ENCODE peak calls at places on chromosomes 7 and 10, in four cellular contexts. T, O, C and M are unnamed samples.

GRCh38 chr7:127419196-127419595 is 26.7 kb upstream of the ZNF800 start:
- DNase-seq in T (no peak), O (no peak), C (no peak), M (no peak)

GRCh38 chr10:13949844-13950542 is 363.2 kb downstream of the PRPF18 start:
- DNase-seq in T (no peak), O (no peak), C (no peak), M (no peak)

GRCh38 chr10:8532647-8533046 is 478.2 kb downstream of the GATA3 start:
- DNase-seq in T (no peak), O (no peak), C (no peak), M (no peak)

GRCh38 chr7:115449689-115450088 is 527.8 kb downstream of the MDFIC start:
- DNase-seq in T (no peak), O (no peak), C (no peak), M (peak)

GRCh38 chr10:85612378-85612775 is 754.2 kb downstream of the GRID1 start:
- DNase-seq in T (peak), O (no peak), C (no peak), M (no peak)

GRCh38 chr7:79361214-79361613 is 92.3 kb downstream of the MAGI2 start:
- DNase-seq in T (no peak), O (no peak), C (no peak), M (peak)

GRCh38 chr10:102782698-102783540 is 39.2 kb downstream of the WBP1L start:
- DNase-seq in T (no peak), O (no peak), C (no peak), M (no peak)

GRCh38 chr10:33116293-33116697 is 158.3 kb upstream of the ITGB1 start:
- DNase-seq in T (no peak), O (peak), C (peak), M (peak)

GRCh38 chr7:142767451-142767850 is 3.3 kb upstream of the PRSS2 start:
- DNase-seq in T (no peak), O (no peak), C (no peak), M (no peak)

GRCh38 chr10:122510326-122510725 is 49.0 kb downstream of the HTRA1 start:
- DNase-seq in T (no peak), O (no peak), C (no peak), M (peak)

GRCh38 chr7:36005286-36005685 is 147.8 kb upstream of the EEPD1 start:
- DNase-seq in T (no peak), O (no peak), C (no peak), M (no peak)

GRCh38 chr7:1715331-1715625 is 45.2 kb downstream of the ELFN1 start:
- DNase-seq in T (no peak), O (no peak), C (no peak), M (no peak)

GRCh38 chr7:99499356-99499712 is 747 bp downstream of the ZNF394 start:
- DNase-seq in T (no peak), O (no peak), C (no peak), M (no peak)

GRCh38 chr10:2214035-2214434 is 476.7 kb upstream of the ADARB2 start:
- DNase-seq in T (no peak), O (no peak), C (no peak), M (no peak)

GRCh38 chr10:52215745-52216361 is 98.2 kb upstream of the DKK1 start:
- DNase-seq in T (peak), O (peak), C (peak), M (peak)

GRCh38 chr10:94238006-94238617 is 124.6 kb downstream of the NOC3L start:
- DNase-seq in T (no peak), O (no peak), C (no peak), M (no peak)

GRCh38 chr7:135493362-135493761 is 16.5 kb downstream of the CNOT4 start:
- DNase-seq in T (no peak), O (peak), C (no peak), M (no peak)

GRCh38 chr10:125177641-125178640 is 17.6 kb upstream of the CTBP2 start:
- DNase-seq in T (no peak), O (no peak), C (no peak), M (no peak)

GRCh38 chr7:55546826-55547225 is 25.5 kb downstream of the VOPP1 start:
- DNase-seq in T (no peak), O (peak), C (no peak), M (no peak)

GRCh38 chr10:33132626-33133025 is 174.6 kb upstream of the ITGB1 start:
- DNase-seq in T (no peak), O (no peak), C (peak), M (peak)

GRCh38 chr7:37411444-37412034 is 37.1 kb downstream of the ELMO1 start:
- DNase-seq in T (no peak), O (no peak), C (no peak), M (no peak)

GRCh38 chr7:122675011-122675410 is 23.9 kb downstream of the RNF133 start:
- DNase-seq in T (no peak), O (no peak), C (no peak), M (no peak)

GRCh38 chr7:133688483-133689239 is 435.8 kb downstream of the EXOC4 start:
- DNase-seq in T (no peak), O (no peak), C (no peak), M (no peak)

GRCh38 chr10:70378122-70378521 is 4.3 kb downstream of the LRRC20 start:
- DNase-seq in T (no peak), O (no peak), C (no peak), M (no peak)

GRCh38 chr7:29878081-29878688 is 71.9 kb downstream of the WIPF3 start:
- DNase-seq in T (no peak), O (peak), C (peak), M (peak)

GRCh38 chr10:69363666-69364065 is 53.1 kb downstream of the TACR2 start:
- DNase-seq in T (no peak), O (no peak), C (no peak), M (no peak)

GRCh38 chr10:86299562-86299961 is 67.0 kb downstream of the GRID1 start:
- DNase-seq in T (no peak), O (no peak), C (no peak), M (no peak)

GRCh38 chr10:48574817-48575380 is 30.0 kb downstream of the ARHGAP22 start:
- DNase-seq in T (no peak), O (no peak), C (no peak), M (no peak)

GRCh38 chr10:22657028-22657427 is 57.4 kb downstream of the PIP4K2A start:
- DNase-seq in T (no peak), O (no peak), C (no peak), M (no peak)

GRCh38 chr10:80204801-80205477 is 398 bp downstream of the ANXA11 start:
- DNase-seq in T (no peak), O (no peak), C (peak), M (peak)

GRCh38 chr7:52696183-52696582 is 339.2 kb upstream of the POM121L12 start:
- DNase-seq in T (no peak), O (no peak), C (no peak), M (peak)

GRCh38 chr10:62689712-62690111 is 114.8 kb upstream of the ADO start:
- DNase-seq in T (no peak), O (no peak), C (no peak), M (no peak)

DNA sequence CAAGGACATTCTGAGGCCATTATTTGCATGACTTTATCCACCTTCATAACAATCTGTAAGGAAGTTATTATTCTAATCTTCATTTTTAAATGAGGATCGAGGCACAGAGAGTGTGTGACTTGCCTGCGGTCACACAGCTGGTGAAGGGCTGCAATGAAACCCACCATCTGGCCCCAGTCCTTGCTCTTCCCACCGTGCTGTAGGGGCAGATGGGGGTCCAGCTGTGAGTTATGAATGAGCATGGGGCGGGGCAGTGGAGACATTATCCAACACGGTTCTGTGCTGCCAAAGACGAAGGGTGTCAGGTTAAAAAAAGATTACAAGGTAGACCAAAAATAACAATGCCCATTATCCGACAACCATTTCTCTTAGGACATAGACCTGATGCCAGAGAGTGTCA is 417.5 kb upstream of the MGMT start:
- DNase-seq in T (no peak), O (no peak), C (no peak), M (no peak)
- H2AFZ ChIP-seq in T (no peak), O (no peak), C (no peak), M (no peak)

GRCh38 chr7:20784311-20785210 is 2.1 kb downstream of the SP8 start:
- DNase-seq in T (no peak), O (no peak), C (no peak), M (peak)

GRCh38 chr7:20785211-20786048 is 1.3 kb downstream of the SP8 start:
- DNase-seq in T (no peak), O (no peak), C (no peak), M (peak)

GRCh38 chr7:20786779-20787651 is at the start of gene SP8:
- DNase-seq in T (no peak), O (peak), C (peak), M (peak)

GRCh38 chr7:20786421-20786778 is 286 bp downstream of the SP8 start:
- DNase-seq in T (no peak), O (no peak), C (no peak), M (no peak)

DNA sequence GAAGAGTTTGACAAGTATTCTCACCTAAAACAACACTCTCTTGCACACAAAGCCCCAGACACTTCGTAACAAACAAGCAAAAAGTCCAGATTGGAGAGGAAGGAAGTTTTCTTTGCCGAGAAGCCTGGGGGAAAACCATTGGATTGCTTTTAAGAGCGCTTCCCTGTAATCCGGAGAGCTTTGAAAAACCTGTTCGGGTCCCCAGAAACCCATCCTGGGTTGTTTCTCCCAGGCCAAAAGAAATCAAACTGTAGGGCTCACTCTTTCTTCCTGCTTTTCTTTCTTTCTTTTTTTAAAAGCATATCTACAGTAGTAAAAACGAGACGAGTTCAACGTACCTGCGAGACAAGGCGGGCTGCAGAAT is 655 bp downstream of the SP8 start:
- DNase-seq in T (no peak), O (no peak), C (no peak), M (no peak)
- TF ChIP-seq JUNB in T (no peak), O (no peak), C (no peak), M (no peak)

GRCh38 chr10:109875828-109876821 is 47.2 kb downstream of the XPNPEP1 start:
- DNase-seq in T (no peak), O (no peak), C (no peak), M (no peak)
- TF ChIP-seq CTCF in T (no peak), O (no peak), C (no peak), M (no peak)

GRCh38 chr10:3875842-3876235 is 90.8 kb upstream of the KLF6 start:
- DNase-seq in T (no peak), O (no peak), C (no peak), M (no peak)

GRCh38 chr10:3879073-3879472 is 94.1 kb upstream of the KLF6 start:
- DNase-seq in T (no peak), O (peak), C (no peak), M (no peak)

GRCh38 chr10:3877092-3878000 is 92.3 kb upstream of the KLF6 start:
- DNase-seq in T (no peak), O (no peak), C (no peak), M (no peak)

GRCh38 chr10:3874988-3875841 is 90.2 kb upstream of the KLF6 start:
- DNase-seq in T (peak), O (no peak), C (no peak), M (no peak)

DNA sequence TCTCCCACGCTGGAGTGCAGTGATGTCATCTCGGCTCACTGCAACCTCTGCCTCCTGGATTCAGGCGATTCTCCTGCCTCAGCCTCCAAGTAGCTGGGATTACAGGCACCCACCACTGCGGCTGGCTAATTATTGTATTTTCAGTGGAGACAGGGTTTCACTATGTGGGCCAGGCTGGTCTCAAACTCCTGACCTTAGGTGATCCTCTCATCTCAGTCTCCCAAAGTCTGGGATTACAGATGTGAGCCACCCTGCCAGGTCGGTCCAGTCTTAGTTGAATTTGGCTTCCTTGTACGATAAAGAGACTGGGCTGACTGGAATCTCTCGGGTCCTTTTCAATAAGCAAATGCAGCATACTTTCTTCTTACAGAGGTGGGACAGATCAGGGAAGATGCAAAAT is 91.6 kb upstream of the KLF6 start:
- DNase-seq in T (no peak), O (no peak), C (peak), M (peak)
- H2AFZ ChIP-seq in T (no peak), O (no peak), C (no peak), M (no peak)

DNA sequence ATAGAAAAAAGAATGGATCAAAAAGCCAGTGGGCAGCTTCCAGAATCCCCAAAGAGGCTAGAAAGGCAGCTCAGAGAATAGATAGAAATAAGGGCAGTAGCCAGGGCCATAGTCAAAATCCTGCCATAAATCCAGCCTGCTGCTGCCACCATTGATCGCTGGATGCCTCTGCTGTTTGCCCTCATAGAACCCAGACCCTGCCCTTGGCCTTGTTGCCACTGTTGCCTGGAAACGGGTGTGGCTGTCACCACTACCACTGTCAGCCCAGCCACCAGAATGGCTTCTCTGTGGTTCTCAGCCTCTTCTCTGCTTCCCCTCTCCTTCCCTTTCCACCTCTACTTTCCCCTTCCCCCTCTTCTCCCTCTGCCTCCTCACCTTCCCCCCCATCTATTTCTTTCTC is 57.8 kb downstream of the HHEX start:
- DNase-seq in T (no peak), O (peak), C (no peak), M (no peak)
- TF ChIP-seq JUNB in T (no peak), O (no peak), C (no peak), M (no peak)

DNA sequence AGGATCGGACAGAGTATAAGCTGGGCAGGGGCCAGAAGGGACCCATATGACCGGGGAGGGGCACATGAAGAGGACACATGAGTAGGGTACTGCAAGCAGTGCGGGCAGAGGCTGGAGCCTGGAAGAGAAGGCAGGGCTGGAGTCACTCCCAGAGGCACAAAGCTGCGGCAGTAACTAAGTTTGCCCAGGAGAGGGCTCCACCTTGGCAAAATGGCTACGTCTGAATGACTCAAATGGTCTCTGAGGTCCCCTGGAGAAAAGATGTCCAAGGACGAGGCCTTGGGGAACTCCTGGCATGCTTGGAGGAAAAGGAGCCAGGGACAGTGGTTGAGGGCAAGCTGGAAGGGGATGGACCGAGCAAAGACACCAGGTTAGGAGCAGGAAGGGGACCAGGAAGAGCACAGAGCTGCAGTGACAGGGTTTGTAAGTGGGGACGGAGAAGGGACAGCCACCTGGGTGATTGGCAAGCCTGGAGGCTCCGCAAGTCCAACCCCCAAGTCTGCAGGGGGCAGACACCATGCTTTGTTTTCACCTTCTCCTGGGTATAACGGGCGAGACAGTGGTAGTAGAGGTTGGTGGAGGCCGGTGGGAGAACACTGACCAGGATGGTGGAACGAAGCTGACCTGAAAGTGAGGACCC is 43.1 kb upstream of the LBX1 start:
- DNase-seq in T (no peak), O (peak), C (peak), M (peak)
- TF ChIP-seq CTCF in T (peak), O (peak), C (peak), M (peak)